ENCODE peak calls at places on chromosomes 7 and 10, in four cellular contexts. Z is H9, E is IMR-90, J is H1. C is an unnamed sample.

GRCh38 chr10:126115021-126115610 is 218.8 kb downstream of the FANK1 start:
- DNase-seq in E (no peak), Z (no peak), J (no peak), C (no peak)

GRCh38 chr7:152054377-152055230 is 29.1 kb downstream of the GALNT11 start:
- DNase-seq in E (peak; percentile 80), Z (no peak), J (no peak), C (no peak)

GRCh38 chr7:157979631-157980340 is 607.8 kb downstream of the PTPRN2 start:
- DNase-seq in E (no peak), J (no peak), Z (peak; percentile 55), C (no peak)

GRCh38 chr10:43817368-43817767 is 168.7 kb upstream of the ZNF32 start:
- DNase-seq in J (no peak), Z (no peak), E (peak; percentile 89), C (no peak)

GRCh38 chr10:34689053-34689452 is 126.0 kb downstream of the PARD3 start:
- DNase-seq in E (peak; percentile 68), Z (no peak), J (no peak), C (no peak)

GRCh38 chr10:52639652-52640051 is 132.9 kb downstream of the MBL2 start:
- DNase-seq in E (no peak), J (no peak), Z (no peak), C (no peak)

GRCh38 chr7:7662527-7662926 is 22.0 kb downstream of the UMAD1 start:
- DNase-seq in E (peak; percentile 34), Z (peak; percentile 65), J (no peak), C (peak; percentile 54)

GRCh38 chr10:98273454-98273850 is 5.5 kb upstream of the LOXL4 start:
- DNase-seq in E (no peak), J (no peak), Z (no peak), C (no peak)

GRCh38 chr7:149776305-149776704 is 2.9 kb upstream of the ZNF467 start:
- DNase-seq in J (no peak), E (peak; percentile 15), Z (no peak), C (no peak)

GRCh38 chr7:122256036-122256805 is 48.3 kb downstream of the FEZF1 start:
- DNase-seq in E (no peak), J (no peak), Z (no peak), C (no peak)

GRCh38 chr7:99618726-99619125 is 2.0 kb downstream of the ZSCAN25 start:
- DNase-seq in E (peak; percentile 75), J (no peak), Z (no peak), C (peak; percentile 73)

GRCh38 chr7:99617187-99617781 is 538 bp downstream of the ZSCAN25 start:
- DNase-seq in E (no peak), Z (no peak), J (no peak), C (peak; percentile 86)

GRCh38 chr7:99622596-99622995 is 5.8 kb downstream of the ZSCAN25 start:
- DNase-seq in J (no peak), E (no peak), Z (no peak), C (no peak)

GRCh38 chr7:99621271-99621670 is 4.5 kb downstream of the ZSCAN25 start:
- DNase-seq in E (no peak), Z (no peak), J (no peak), C (no peak)

GRCh38 chr7:99619571-99620130 is 2.9 kb downstream of the ZSCAN25 start:
- DNase-seq in J (no peak), E (no peak), Z (no peak), C (no peak)
- H2BK120ac ChIP-seq in J (no peak overlapping the region), E (no peak overlapping the region), Z (no peak overlapping the region), C (no peak overlapping the region)

DNA sequence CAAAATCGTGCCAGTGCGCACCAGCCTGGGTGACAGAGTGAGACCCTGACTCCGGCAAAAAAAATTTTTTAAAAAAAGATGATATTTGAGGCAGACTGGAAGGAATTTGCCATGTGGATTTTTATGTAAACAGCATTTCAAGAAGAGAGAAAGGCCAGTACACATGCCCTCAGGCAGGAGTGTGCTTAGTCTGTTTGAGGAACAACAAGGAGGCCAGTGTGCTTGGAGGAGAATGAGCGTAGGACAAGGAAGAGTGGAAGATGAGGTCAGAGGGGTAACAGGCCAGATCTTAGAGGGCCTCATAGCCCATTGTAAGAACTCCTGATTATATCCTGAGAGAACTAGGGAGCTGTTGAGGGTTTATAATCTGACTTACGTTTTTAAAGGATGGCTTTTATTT is 17.2 kb upstream of the STRIP2 start:
- DNase-seq in J (no peak), Z (no peak), E (no peak), C (no peak)
- H4K5ac ChIP-seq in J (no peak overlapping the region), Z (no peak overlapping the region), E (no peak overlapping the region), C (no peak overlapping the region)

DNA sequence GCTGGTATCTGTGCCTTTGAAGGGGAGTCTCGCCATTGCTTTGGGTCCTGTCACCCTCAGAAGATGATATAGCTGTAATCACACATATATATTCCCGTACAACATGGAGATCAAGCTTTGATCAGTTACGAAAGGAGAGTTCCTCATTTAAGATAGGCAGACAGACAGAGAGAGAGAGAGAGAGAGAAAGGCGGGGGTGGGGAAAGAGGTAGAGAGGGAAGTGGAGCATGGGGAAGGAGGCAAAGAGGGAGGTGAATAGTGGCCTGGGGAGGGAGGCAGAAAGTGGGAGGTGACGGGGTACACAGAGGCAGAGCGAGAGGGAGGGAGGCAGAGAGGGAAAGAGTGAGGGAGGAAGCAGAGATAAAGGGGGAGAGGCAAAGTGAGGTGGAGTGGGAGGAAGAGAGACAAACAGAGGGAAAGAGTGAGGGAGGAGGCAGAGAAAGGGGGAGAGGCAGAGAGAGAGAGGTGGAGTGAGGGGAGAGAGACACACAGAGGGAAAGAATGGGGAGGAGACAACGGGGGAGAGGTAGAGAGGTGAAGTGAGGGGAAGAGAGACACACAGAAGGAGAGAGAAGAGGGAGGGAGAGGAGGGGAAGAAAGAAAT is 44.6 kb upstream of the C1QL3 start:
- DNase-seq in E (no peak), Z (no peak), J (no peak), C (no peak)
- H2BK120ac ChIP-seq in E (no peak overlapping the region), Z (no peak overlapping the region), J (no peak overlapping the region), C (no peak overlapping the region)

DNA sequence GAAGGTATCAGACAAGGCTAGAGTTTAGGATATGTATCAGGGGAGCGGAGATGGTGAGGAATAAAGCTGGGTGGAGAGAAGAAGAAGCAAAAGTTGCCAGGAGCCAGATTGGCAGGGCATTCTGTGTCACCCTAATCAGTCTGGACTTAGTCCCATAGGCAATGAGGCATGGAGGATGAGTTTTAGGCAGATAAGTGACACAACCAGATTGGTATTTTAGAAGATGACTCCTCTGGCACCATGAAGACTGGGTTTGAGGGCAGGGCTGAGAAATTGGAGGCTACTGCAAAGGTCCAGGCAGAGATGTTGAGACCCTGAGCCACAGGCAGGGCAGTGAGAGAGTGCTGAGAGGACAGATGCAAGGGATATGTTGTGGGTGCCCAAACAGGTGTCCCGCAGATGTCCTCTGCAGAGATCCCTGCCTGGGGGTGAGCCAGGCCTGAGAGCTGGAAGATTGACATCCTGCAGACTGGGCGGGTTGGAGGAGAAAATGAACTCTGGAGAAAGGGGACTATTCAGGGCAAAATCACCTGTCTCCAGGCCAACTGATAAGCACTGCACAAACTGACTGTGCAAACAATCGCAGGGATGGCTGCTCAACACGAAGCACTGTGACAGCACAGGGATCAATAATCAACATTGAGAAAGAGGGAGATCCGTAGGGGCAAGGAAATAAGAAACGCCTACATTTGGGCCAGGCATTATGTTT is 11.9 kb upstream of the HABP2 start:
- DNase-seq in Z (no peak), E (no peak), J (no peak), C (no peak)
- H4K5ac ChIP-seq in Z (no peak overlapping the region), E (no peak overlapping the region), J (no peak overlapping the region), C (no peak overlapping the region)

GRCh38 chr7:1227071-1227804 is 5.4 kb upstream of the UNCX start:
- DNase-seq in Z (peak; percentile 55), E (no peak), J (no peak), C (peak; percentile 37)

GRCh38 chr7:1224093-1224702 is 8.5 kb upstream of the UNCX start:
- DNase-seq in E (no peak), J (no peak), Z (no peak), C (no peak)

GRCh38 chr7:1227814-1228534 is 4.7 kb upstream of the UNCX start:
- DNase-seq in E (no peak), Z (peak; percentile 87), J (peak; percentile 57), C (peak; percentile 93)

GRCh38 chr7:1225462-1226154 is 7.1 kb upstream of the UNCX start:
- DNase-seq in J (no peak), E (no peak), Z (peak; percentile 25), C (no peak)

GRCh38 chr7:1226155-1226901 is 6.3 kb upstream of the UNCX start:
- DNase-seq in E (no peak), J (no peak), Z (peak; percentile 50), C (peak; percentile 55)
- H2BK120ac ChIP-seq in E (no peak overlapping the region), J (no peak overlapping the region), Z (no peak overlapping the region), C (no peak overlapping the region)

GRCh38 chr7:98874942-98875341 is 3.4 kb upstream of the TRRAP start:
- DNase-seq in Z (no peak), J (no peak), E (no peak), C (no peak)
- H4K5ac ChIP-seq in Z (no peak overlapping the region), J (no peak overlapping the region), E (no peak overlapping the region), C (no peak overlapping the region)

GRCh38 chr10:114045738-114046458 is 2.2 kb downstream of the ADRB1 start:
- DNase-seq in E (no peak), Z (no peak), J (no peak), C (no peak)

GRCh38 chr10:114044251-114045070 is 795 bp downstream of the ADRB1 start:
- DNase-seq in E (no peak), Z (peak; percentile 49), J (no peak), C (peak; percentile 32)

GRCh38 chr10:114042895-114043531 is 653 bp upstream of the ADRB1 start:
- DNase-seq in J (no peak), E (peak; percentile 4), Z (peak; percentile 61), C (peak; percentile 54)

GRCh38 chr10:114043532-114044250 is at the start of gene ADRB1:
- DNase-seq in J (no peak), E (peak; percentile 5), Z (peak; percentile 92), C (peak; percentile 61)

GRCh38 chr10:114045071-114045737 is 1.5 kb downstream of the ADRB1 start:
- DNase-seq in J (no peak), Z (peak; percentile 52), E (no peak), C (peak; percentile 28)
- H2BK120ac ChIP-seq in J (no peak overlapping the region), Z (no peak overlapping the region), E (no peak overlapping the region), C (no peak overlapping the region)

DNA sequence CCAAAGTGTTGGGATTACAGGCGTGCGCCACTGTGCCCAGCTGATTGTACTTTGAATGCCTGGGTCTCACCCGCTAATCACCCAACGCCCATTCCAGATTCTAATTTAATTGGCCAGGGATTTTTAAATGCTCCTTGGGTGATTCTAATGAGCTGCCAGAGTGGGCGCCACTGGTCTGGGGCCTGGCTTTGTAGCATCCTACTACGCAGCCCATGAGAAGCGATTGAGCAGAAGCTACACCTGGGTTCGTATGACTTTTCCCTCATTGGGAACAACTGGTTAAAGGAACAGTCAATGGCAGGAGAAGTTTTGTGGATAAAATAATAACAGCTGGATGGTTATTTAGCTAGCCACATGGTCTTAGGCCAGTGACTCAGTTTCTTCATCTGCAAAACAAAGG is 108.0 kb downstream of the SPAG6 start:
- DNase-seq in E (no peak), Z (no peak), J (no peak), C (no peak)
- H4K5ac ChIP-seq in E (no peak overlapping the region), Z (no peak overlapping the region), J (no peak overlapping the region), C (no peak overlapping the region)

GRCh38 chr10:48251525-48252353 is 22.8 kb downstream of the FRMPD2 start:
- DNase-seq in Z (no peak), E (no peak), J (no peak), C (no peak)
- H2BK120ac ChIP-seq in Z (no peak overlapping the region), E (no peak overlapping the region), J (peak overlapping the region; percentile 89), C (no peak overlapping the region)

DNA sequence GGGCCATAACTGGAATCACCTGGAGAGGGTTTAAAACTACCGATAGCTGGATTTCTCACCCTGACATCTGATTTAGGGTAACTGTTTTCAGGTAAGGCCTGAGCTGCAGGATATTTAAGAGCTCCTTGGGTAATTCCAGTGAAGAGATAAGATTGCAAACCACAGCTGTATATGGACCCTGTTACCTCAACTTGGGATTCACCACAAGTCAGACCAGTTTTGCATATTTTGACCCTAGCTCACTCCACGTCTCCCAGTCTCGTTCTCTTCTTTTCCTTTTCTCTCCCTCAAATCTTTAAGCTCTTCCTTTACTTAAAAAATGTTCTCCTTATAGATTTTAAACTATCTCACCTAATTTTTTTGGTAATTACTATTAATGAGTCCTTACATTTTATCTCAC is 264.4 kb downstream of the THSD7A start:
- DNase-seq in E (no peak), J (no peak), Z (no peak), C (no peak)
- H4K5ac ChIP-seq in E (no peak overlapping the region), J (no peak overlapping the region), Z (no peak overlapping the region), C (no peak overlapping the region)

C was measured in mesendoderm.